ENCODE peak calls at places on chromosome 18, in five cellular contexts. One of them, this sample, is unnamed.

GRCh38 chr18:37182340-37183135 is 353.6 kb downstream of the KIAA1328 start:
- DNase-seq in mucosa of gallbladder: no peak
- DNase-seq in T-helper 9 cell: no peak
- DNase-seq in AG04449: no peak
- DNase-seq in bronchial epithelial cell: no peak
- DNase-seq in this sample: no peak

GRCh38 chr18:3062798-3063563 is 50.0 kb upstream of the LPIN2 start:
- DNase-seq in bronchial epithelial cell: peak
- DNase-seq in AG04449: no peak
- DNase-seq in T-helper 9 cell: peak
- DNase-seq in mucosa of gallbladder: peak
- DNase-seq in this sample: peak

GRCh38 chr18:30106356-30106755 is 936.2 kb downstream of the DSC3 start:
- DNase-seq in mucosa of gallbladder: no peak
- DNase-seq in T-helper 9 cell: no peak
- DNase-seq in AG04449: no peak
- DNase-seq in bronchial epithelial cell: peak
- DNase-seq in this sample: no peak

GRCh38 chr18:5297582-5297981 is 2.1 kb upstream of the ZBTB14 start:
- DNase-seq in mucosa of gallbladder: no peak
- DNase-seq in T-helper 9 cell: no peak
- DNase-seq in AG04449: no peak
- DNase-seq in bronchial epithelial cell: no peak
- DNase-seq in this sample: no peak

GRCh38 chr18:24809173-24809955 is 348.9 kb downstream of the HRH4 start:
- DNase-seq in T-helper 9 cell: no peak
- DNase-seq in bronchial epithelial cell: no peak
- DNase-seq in mucosa of gallbladder: no peak
- DNase-seq in AG04449: no peak
- DNase-seq in this sample: no peak

GRCh38 chr18:79422783-79423165 is 27.0 kb downstream of the NFATC1 start:
- DNase-seq in mucosa of gallbladder: no peak
- DNase-seq in T-helper 9 cell: no peak
- DNase-seq in AG04449: no peak
- DNase-seq in bronchial epithelial cell: no peak
- DNase-seq in this sample: no peak

GRCh38 chr18:77065221-77065981 is 67.2 kb downstream of the MBP start:
- DNase-seq in mucosa of gallbladder: peak
- DNase-seq in T-helper 9 cell: peak
- DNase-seq in AG04449: peak
- DNase-seq in bronchial epithelial cell: peak
- DNase-seq in this sample: no peak

GRCh38 chr18:46429130-46429529 is 227.9 kb downstream of the LOXHD1 start:
- DNase-seq in bronchial epithelial cell: no peak
- DNase-seq in AG04449: no peak
- DNase-seq in T-helper 9 cell: no peak
- DNase-seq in mucosa of gallbladder: no peak
- DNase-seq in this sample: no peak

GRCh38 chr18:78639597-78639950 is 340.0 kb upstream of the SALL3 start:
- DNase-seq in mucosa of gallbladder: no peak
- DNase-seq in T-helper 9 cell: no peak
- DNase-seq in AG04449: no peak
- DNase-seq in bronchial epithelial cell: no peak
- DNase-seq in this sample: no peak

GRCh38 chr18:24246143-24246542 is 107.3 kb downstream of the CABYR start:
- DNase-seq in bronchial epithelial cell: no peak
- DNase-seq in mucosa of gallbladder: no peak
- DNase-seq in T-helper 9 cell: no peak
- DNase-seq in AG04449: no peak
- DNase-seq in this sample: no peak

This sample was measured in effector CD8-positive, alpha-beta T cell.